ENCODE peak calls at places on chromosomes 3 and 15, in seven cellular contexts. E is A673, F is left ventricle myocardium inferior, C is GM23338, Z is keratinocyte, X is pancreas, A is fibroblast of lung. V is an unnamed sample.

GRCh38 chr3:160801386-160802118 is 45.5 kb downstream of the PPM1L start:
- DNase-seq in X (no peak), E (no peak), A (peak; percentile 10), C (no peak), F (peak; percentile 24), Z (no peak), V (no peak)

GRCh38 chr15:97615114-97615513 is 345.4 kb upstream of the ARRDC4 start:
- DNase-seq in X (no peak), A (no peak), C (no peak), F (no peak), E (no peak), Z (no peak), V (no peak)

GRCh38 chr3:124995460-124995994 is 60.3 kb downstream of the HEG1 start:
- DNase-seq in C (peak; percentile 86), F (peak; percentile 38), E (peak; percentile 67), A (no peak), Z (no peak), X (peak; percentile 37), V (no peak)

GRCh38 chr3:102069211-102069662 is 219.9 kb downstream of the NFKBIZ start:
- DNase-seq in X (no peak), C (no peak), E (peak; percentile 31), A (peak; percentile 83), Z (no peak), F (no peak), V (peak; percentile 26)

GRCh38 chr15:79160211-79160610 is 69.6 kb upstream of the RASGRF1 start:
- DNase-seq in Z (no peak), X (no peak), A (no peak), C (no peak), F (peak; percentile 19), E (no peak), V (peak; percentile 56)

GRCh38 chr3:86815880-86816279 is 175.1 kb downstream of the VGLL3 start:
- DNase-seq in X (no peak), Z (no peak), E (no peak), F (no peak), C (no peak), A (peak; percentile 39), V (no peak)

GRCh38 chr3:33067484-33067883 is 29.5 kb downstream of the GLB1 start:
- DNase-seq in E (no peak), F (no peak), C (no peak), Z (no peak), X (no peak), A (peak; percentile 77), V (no peak)

GRCh38 chr15:64619880-64620839 is 155.2 kb downstream of the RBPMS2 start:
- DNase-seq in C (no peak), A (peak; percentile 85), F (no peak), X (no peak), E (no peak), Z (peak; percentile 28), V (no peak)

GRCh38 chr15:40243126-40243810 is 4.4 kb downstream of the PAK6 start:
- DNase-seq in C (no peak), Z (no peak), F (no peak), X (no peak), A (no peak), E (no peak), V (no peak)

GRCh38 chr15:95574053-95574452 is 756.4 kb upstream of the NR2F2 start:
- DNase-seq in X (no peak), Z (no peak), C (no peak), F (no peak), A (no peak), E (no peak), V (no peak)

GRCh38 chr3:80668100-80668499 is 900.3 kb upstream of the ROBO1 start:
- DNase-seq in A (no peak), F (no peak), E (no peak), C (peak; percentile 11), X (no peak), Z (no peak), V (no peak)

GRCh38 chr3:80663426-80663825 is 895.6 kb upstream of the ROBO1 start:
- DNase-seq in C (no peak), F (no peak), A (no peak), Z (no peak), X (no peak), E (no peak), V (no peak)

GRCh38 chr3:80668600-80669281 is 900.9 kb upstream of the ROBO1 start:
- DNase-seq in C (no peak), X (no peak), A (no peak), Z (no peak), F (no peak), E (no peak), V (no peak)
- H3K4me3 ChIP-seq in C (no peak overlapping the region), X (no peak overlapping the region), A (no peak overlapping the region), Z (no peak overlapping the region), F (no peak overlapping the region), E (no peak overlapping the region), V (no peak overlapping the region)

DNA sequence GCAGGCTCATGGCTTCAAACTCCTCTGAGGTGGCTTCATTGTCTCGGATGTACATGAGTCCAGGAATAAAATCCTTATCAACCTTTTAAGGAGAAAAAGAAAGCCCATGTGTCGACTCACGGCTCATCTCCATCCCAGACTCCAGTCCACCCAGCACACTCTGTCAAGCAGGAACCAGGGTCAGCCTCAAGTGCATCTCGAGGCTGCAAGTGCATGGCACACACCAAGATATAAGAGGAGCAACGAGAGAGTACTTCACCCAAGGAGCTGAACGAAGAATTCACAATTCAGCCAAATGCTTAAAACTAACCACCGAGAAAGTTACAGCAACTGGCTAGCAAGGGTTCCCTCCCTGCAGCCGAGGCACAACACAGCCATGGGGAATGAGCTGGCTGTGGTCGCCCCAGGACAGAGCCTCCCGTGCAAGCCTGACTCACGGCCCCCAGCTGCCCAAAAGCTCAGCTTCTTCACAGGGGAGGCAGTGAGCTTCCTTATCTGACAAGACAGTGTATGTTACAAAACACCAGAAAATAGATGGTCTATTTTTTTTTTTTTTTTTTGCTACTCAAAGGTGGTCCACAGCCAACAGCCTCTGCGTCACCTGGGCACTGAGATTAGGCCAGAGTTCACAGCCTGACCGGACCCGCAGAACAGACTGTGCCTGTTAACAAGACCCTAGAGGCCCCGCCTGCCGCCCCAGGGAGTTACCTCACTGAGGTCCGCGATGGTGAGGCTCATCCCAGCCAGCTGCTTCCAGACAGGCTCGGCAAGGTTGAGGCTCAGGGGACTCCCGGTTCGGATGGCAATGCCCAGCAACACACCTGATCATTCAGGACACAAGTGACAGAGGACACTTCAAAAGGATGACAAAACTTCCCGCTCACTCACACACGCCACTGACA is 15.9 kb upstream of the OCA2 start:
- DNase-seq in F (no peak), A (peak; percentile 48), E (no peak), C (no peak), Z (no peak), X (no peak), V (no peak)
- H3K36me3 ChIP-seq in F (peaks cover 86% of the 10 kb centered on the region), A (peaks cover 17% of the 10 kb centered on the region), E (peaks cover 16% of the 10 kb centered on the region), C (peaks cover 8% of the 10 kb centered on the region), Z (peaks cover 29% of the 10 kb centered on the region), X (peaks cover 35% of the 10 kb centered on the region), V (peaks cover 4% of the 10 kb centered on the region)

DNA sequence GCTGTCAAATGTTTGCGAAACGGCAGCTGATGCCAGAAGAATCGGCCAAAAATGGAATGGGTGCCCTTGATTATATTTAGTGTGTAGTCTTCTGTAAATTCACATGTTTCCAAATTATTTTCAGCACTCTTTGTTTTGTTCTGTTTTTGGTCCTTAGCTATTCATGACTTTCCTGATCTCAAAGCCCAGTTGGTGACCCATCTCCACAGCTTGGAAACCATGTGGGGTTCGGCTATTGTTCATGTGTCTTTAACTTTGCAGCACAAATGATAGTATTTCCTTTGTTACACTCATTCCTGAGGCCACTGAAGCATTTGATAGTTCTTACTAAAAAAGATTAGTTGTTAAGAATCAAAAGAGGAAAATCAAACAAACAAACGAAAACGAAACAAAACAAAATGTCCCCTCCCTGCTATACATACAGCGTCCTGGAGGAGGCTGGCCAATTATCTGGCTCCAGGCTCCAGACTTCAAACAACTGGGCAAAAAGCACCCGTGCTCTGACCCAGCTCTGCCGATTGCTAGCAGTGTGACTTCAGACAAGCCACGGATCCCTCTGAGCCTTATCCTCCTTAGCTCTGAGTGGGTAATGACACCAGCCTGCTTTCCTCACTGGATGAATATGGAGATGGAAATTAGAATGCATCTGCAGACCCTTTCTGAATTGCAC is 121.0 kb downstream of the CACNA2D3 start:
- DNase-seq in X (no peak), C (peak; percentile 22), A (no peak), F (no peak), Z (no peak), E (peak; percentile 27), V (no peak)
- H3K4me3 ChIP-seq in X (peak overlapping the region; percentile 10), C (no peak overlapping the region), A (peak overlapping the region; percentile 39), F (peak overlapping the region; percentile 37), Z (no peak overlapping the region), E (peak overlapping the region; percentile 47), V (no peak overlapping the region)

GRCh38 chr3:11556851-11557644 is 86.7 kb downstream of the VGLL4 start:
- DNase-seq in C (no peak), E (no peak), X (no peak), F (peak; percentile 62), A (peak; percentile 93), Z (no peak), V (no peak)
- H3K36me3 ChIP-seq in C (no peaks in the 10 kb centered on the region), E (peaks cover 13% of the 10 kb centered on the region), X (no peaks in the 10 kb centered on the region), F (peaks cover 25% of the 10 kb centered on the region), A (peaks cover 21% of the 10 kb centered on the region), Z (peaks cover 20% of the 10 kb centered on the region), V (peaks cover 5% of the 10 kb centered on the region)

GRCh38 chr3:184785106-184785505 is 26.9 kb upstream of the VPS8 start:
- DNase-seq in Z (no peak), X (no peak), F (no peak), E (peak; percentile 48), C (no peak), A (no peak), V (no peak)
- H3K4me3 ChIP-seq in Z (no peak overlapping the region), X (no peak overlapping the region), F (no peak overlapping the region), E (no peak overlapping the region), C (no peak overlapping the region), A (no peak overlapping the region), V (no peak overlapping the region)

GRCh38 chr15:48469271-48469670 is 138.0 kb downstream of the DUT start:
- DNase-seq in F (no peak), C (no peak), X (no peak), Z (no peak), E (no peak), A (peak; percentile 50), V (no peak)

GRCh38 chr15:48467801-48468200 is 136.6 kb downstream of the DUT start:
- DNase-seq in C (no peak), F (no peak), E (no peak), Z (no peak), X (no peak), A (no peak), V (no peak)

GRCh38 chr15:48471073-48471472 is 139.8 kb downstream of the DUT start:
- DNase-seq in Z (no peak), C (no peak), E (no peak), X (no peak), A (no peak), F (no peak), V (no peak)

GRCh38 chr15:48470096-48470495 is 138.9 kb downstream of the DUT start:
- DNase-seq in C (no peak), A (no peak), Z (no peak), X (no peak), F (no peak), E (no peak), V (no peak)

GRCh38 chr15:48469681-48470080 is 138.5 kb downstream of the DUT start:
- DNase-seq in E (no peak), Z (no peak), C (no peak), A (peak; percentile 63), F (no peak), X (no peak), V (no peak)
- H3K36me3 ChIP-seq in E (no peaks in the 10 kb centered on the region), Z (no peaks in the 10 kb centered on the region), C (no peaks in the 10 kb centered on the region), A (peaks cover 41% of the 10 kb centered on the region), F (peaks cover 92% of the 10 kb centered on the region), X (no peaks in the 10 kb centered on the region), V (peaks cover 1% of the 10 kb centered on the region)